ENCODE peak calls at places on chromosome 9, in five cellular contexts. One of them, this sample, is unnamed.

GRCh38 chr9:31248156-31248555 is 1136.3 kb upstream of the ACO1 start:
- DNase-seq in GM20000: no peak
- DNase-seq in tibial artery: no peak
- DNase-seq in WTC11: no peak
- DNase-seq in neural crest cell: no peak
- DNase-seq in this sample: no peak

GRCh38 chr9:79883073-79883645 is 311.4 kb downstream of the TLE4 start:
- DNase-seq in GM20000: no peak
- DNase-seq in neural crest cell: no peak
- DNase-seq in tibial artery: no peak
- DNase-seq in WTC11: no peak
- DNase-seq in this sample: no peak

GRCh38 chr9:23559522-23559921 is 266.5 kb downstream of the ELAVL2 start:
- DNase-seq in neural crest cell: no peak
- DNase-seq in GM20000: no peak
- DNase-seq in WTC11: no peak
- DNase-seq in tibial artery: no peak
- DNase-seq in this sample: no peak

GRCh38 chr9:93003552-93004407 is 54.7 kb upstream of the SUSD3 start:
- DNase-seq in neural crest cell: peak
- DNase-seq in tibial artery: no peak
- DNase-seq in WTC11: peak
- DNase-seq in GM20000: peak
- DNase-seq in this sample: peak

GRCh38 chr9:130328349-130328801 is 62.8 kb downstream of the HMCN2 start:
- DNase-seq in neural crest cell: no peak
- DNase-seq in tibial artery: peak
- DNase-seq in WTC11: no peak
- DNase-seq in GM20000: no peak
- DNase-seq in this sample: no peak

GRCh38 chr9:115262952-115263351 is 145.0 kb upstream of the TNC start:
- DNase-seq in GM20000: no peak
- DNase-seq in tibial artery: no peak
- DNase-seq in neural crest cell: no peak
- DNase-seq in WTC11: no peak
- DNase-seq in this sample: no peak

GRCh38 chr9:27154923-27155322 is 45.9 kb downstream of the TEK start:
- DNase-seq in GM20000: no peak
- DNase-seq in neural crest cell: no peak
- DNase-seq in WTC11: no peak
- DNase-seq in tibial artery: no peak
- DNase-seq in this sample: no peak

GRCh38 chr9:14031015-14031414 is 282.9 kb downstream of the NFIB start:
- DNase-seq in neural crest cell: no peak
- DNase-seq in GM20000: no peak
- DNase-seq in tibial artery: peak
- DNase-seq in WTC11: peak
- DNase-seq in this sample: no peak

GRCh38 chr9:135244271-135244691 is 156.8 kb downstream of the OLFM1 start:
- DNase-seq in GM20000: no peak
- DNase-seq in WTC11: no peak
- DNase-seq in neural crest cell: no peak
- DNase-seq in tibial artery: no peak
- DNase-seq in this sample: no peak

GRCh38 chr9:76257224-76257794 is 136.9 kb downstream of the RFK start:
- DNase-seq in tibial artery: no peak
- DNase-seq in WTC11: no peak
- DNase-seq in GM20000: no peak
- DNase-seq in neural crest cell: no peak
- DNase-seq in this sample: no peak

GRCh38 chr9:90832251-90832650 is 30.6 kb downstream of the SYK start:
- DNase-seq in GM20000: no peak
- DNase-seq in tibial artery: no peak
- DNase-seq in WTC11: no peak
- DNase-seq in neural crest cell: no peak
- DNase-seq in this sample: no peak

GRCh38 chr9:75962186-75963036 is 71.9 kb downstream of the PCSK5 start:
- DNase-seq in GM20000: no peak
- DNase-seq in neural crest cell: no peak
- DNase-seq in WTC11: no peak
- DNase-seq in tibial artery: no peak
- DNase-seq in this sample: no peak

GRCh38 chr9:78001946-78002731 is 29.5 kb downstream of the GNAQ start:
- DNase-seq in WTC11: no peak
- DNase-seq in GM20000: no peak
- DNase-seq in neural crest cell: no peak
- DNase-seq in tibial artery: no peak
- DNase-seq in this sample: no peak

GRCh38 chr9:87007711-87008360 is 60.5 kb upstream of the GAS1 start:
- DNase-seq in neural crest cell: no peak
- DNase-seq in WTC11: no peak
- DNase-seq in GM20000: no peak
- DNase-seq in tibial artery: no peak
- DNase-seq in this sample: no peak

GRCh38 chr9:34635556-34635955 is 2.0 kb downstream of the SIGMAR1 start:
- DNase-seq in tibial artery: no peak
- DNase-seq in neural crest cell: no peak
- DNase-seq in WTC11: no peak
- DNase-seq in GM20000: no peak
- DNase-seq in this sample: no peak

GRCh38 chr9:104970588-104970987 is 42.6 kb upstream of the ABCA1 start:
- DNase-seq in WTC11: no peak
- DNase-seq in tibial artery: no peak
- DNase-seq in neural crest cell: no peak
- DNase-seq in GM20000: no peak
- DNase-seq in this sample: no peak

GRCh38 chr9:95116820-95117204 is 200.7 kb downstream of the FANCC start:
- DNase-seq in GM20000: no peak
- DNase-seq in WTC11: no peak
- DNase-seq in neural crest cell: no peak
- DNase-seq in tibial artery: peak
- DNase-seq in this sample: no peak

GRCh38 chr9:95115104-95115503 is 202.4 kb downstream of the FANCC start:
- DNase-seq in neural crest cell: no peak
- DNase-seq in GM20000: no peak
- DNase-seq in tibial artery: peak
- DNase-seq in WTC11: no peak
- DNase-seq in this sample: no peak

GRCh38 chr9:95112436-95113280 is 204.9 kb downstream of the FANCC start:
- DNase-seq in WTC11: no peak
- DNase-seq in GM20000: no peak
- DNase-seq in tibial artery: peak
- DNase-seq in neural crest cell: no peak
- DNase-seq in this sample: no peak

GRCh38 chr9:95111716-95112115 is 205.8 kb downstream of the FANCC start:
- DNase-seq in neural crest cell: no peak
- DNase-seq in WTC11: no peak
- DNase-seq in tibial artery: peak
- DNase-seq in GM20000: no peak
- DNase-seq in this sample: no peak

GRCh38 chr9:95116002-95116819 is 201.3 kb downstream of the FANCC start:
- DNase-seq in tibial artery: peak
- DNase-seq in neural crest cell: no peak
- DNase-seq in WTC11: no peak
- DNase-seq in GM20000: no peak
- DNase-seq in this sample: no peak
- TF ChIP-seq CTCF in tibial artery: no peak
- TF ChIP-seq CTCF in neural crest cell: peak
- TF ChIP-seq CTCF in WTC11: no peak
- TF ChIP-seq CTCF in GM20000: no peak
- TF ChIP-seq CTCF in this sample: peak

GRCh38 chr9:95816716-95817115 is 58.8 kb upstream of the ERCC6L2 start:
- DNase-seq in neural crest cell: no peak
- DNase-seq in GM20000: no peak
- DNase-seq in tibial artery: no peak
- DNase-seq in WTC11: no peak
- DNase-seq in this sample: no peak
- TF ChIP-seq CTCF in neural crest cell: no peak
- TF ChIP-seq CTCF in GM20000: no peak
- TF ChIP-seq CTCF in tibial artery: no peak
- TF ChIP-seq CTCF in WTC11: no peak
- TF ChIP-seq CTCF in this sample: no peak

GRCh38 chr9:100340224-100340623 is 12.5 kb downstream of the TEX10 start:
- DNase-seq in neural crest cell: no peak
- DNase-seq in GM20000: no peak
- DNase-seq in WTC11: no peak
- DNase-seq in tibial artery: no peak
- DNase-seq in this sample: no peak
- TF ChIP-seq CTCF in neural crest cell: no peak
- TF ChIP-seq CTCF in GM20000: no peak
- TF ChIP-seq CTCF in WTC11: no peak
- TF ChIP-seq CTCF in tibial artery: no peak
- TF ChIP-seq CTCF in this sample: no peak

GRCh38 chr9:5629312-5630037 is 568 bp downstream of the RIC1 start:
- DNase-seq in tibial artery: peak
- DNase-seq in GM20000: peak
- DNase-seq in neural crest cell: peak
- DNase-seq in WTC11: peak
- DNase-seq in this sample: peak

GRCh38 chr9:5630038-5630507 is 1.2 kb downstream of the RIC1 start:
- DNase-seq in WTC11: no peak
- DNase-seq in GM20000: peak
- DNase-seq in tibial artery: no peak
- DNase-seq in neural crest cell: no peak
- DNase-seq in this sample: no peak

GRCh38 chr9:5626727-5627634 is 1.9 kb upstream of the RIC1 start:
- DNase-seq in neural crest cell: no peak
- DNase-seq in WTC11: no peak
- DNase-seq in GM20000: peak
- DNase-seq in tibial artery: peak
- DNase-seq in this sample: no peak

GRCh38 chr9:5628530-5629311 is at the start of gene RIC1:
- DNase-seq in WTC11: peak
- DNase-seq in tibial artery: peak
- DNase-seq in GM20000: peak
- DNase-seq in neural crest cell: peak
- DNase-seq in this sample: peak

DNA sequence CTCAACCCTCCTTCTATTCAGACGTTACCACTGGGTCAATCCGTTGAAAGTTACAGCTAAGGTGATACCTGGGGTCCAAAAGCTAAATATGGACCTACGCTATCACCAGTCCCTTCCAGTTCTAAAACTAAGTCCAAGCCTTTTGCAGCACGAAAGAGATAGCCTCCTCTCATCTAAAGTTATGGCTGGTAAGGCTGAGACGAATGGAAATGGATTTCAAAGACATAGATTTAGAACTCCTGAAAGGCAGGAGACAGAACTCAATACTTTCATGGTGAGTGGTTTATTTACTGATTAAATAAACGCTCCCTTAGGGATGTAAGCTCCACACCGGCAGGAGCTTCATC is 751 bp upstream of the RIC1 start:
- DNase-seq in tibial artery: no peak
- DNase-seq in neural crest cell: no peak
- DNase-seq in GM20000: no peak
- DNase-seq in WTC11: no peak
- DNase-seq in this sample: no peak
- TF ChIP-seq CTCF in tibial artery: no peak
- TF ChIP-seq CTCF in neural crest cell: no peak
- TF ChIP-seq CTCF in GM20000: no peak
- TF ChIP-seq CTCF in WTC11: no peak
- TF ChIP-seq CTCF in this sample: no peak

DNA sequence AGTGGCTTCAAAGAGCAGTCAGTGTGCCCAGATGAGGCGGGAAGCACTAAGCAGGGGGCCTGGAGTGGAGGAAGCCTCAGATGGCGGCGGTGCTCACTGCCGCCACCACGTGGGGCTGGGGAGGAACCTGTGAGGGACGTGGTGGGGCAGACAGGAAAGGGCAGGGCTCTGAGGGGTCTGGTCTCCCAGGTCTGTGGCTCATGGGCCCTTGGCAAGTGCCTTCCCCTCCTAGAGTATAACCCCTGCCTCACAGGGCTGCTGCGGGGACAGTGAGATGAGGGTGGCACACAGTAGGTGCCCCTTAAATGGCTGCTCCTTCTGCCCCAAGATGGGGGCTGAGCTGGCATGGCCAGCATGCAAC is 26.6 kb downstream of the NR5A1 start:
- DNase-seq in neural crest cell: peak
- DNase-seq in WTC11: peak
- DNase-seq in GM20000: peak
- DNase-seq in tibial artery: no peak
- DNase-seq in this sample: no peak
- TF ChIP-seq CTCF in neural crest cell: peak
- TF ChIP-seq CTCF in WTC11: peak
- TF ChIP-seq CTCF in GM20000: peak
- TF ChIP-seq CTCF in tibial artery: no peak
- TF ChIP-seq CTCF in this sample: peak

This sample was measured in progenitor cell of endocrine pancreas.